ENCODE peak calls at places on chromosomes 2 and 18, in five cellular contexts. I, G, S, Z and Q are unnamed samples.

GRCh38 chr2:64646007-64646880 is 7.5 kb downstream of the SERTAD2 start:
- DNase-seq in Z (peak), G (no peak), S (no peak), I (peak), Q (peak)

GRCh38 chr2:207046642-207047213 is 107.4 kb downstream of the CPO start:
- DNase-seq in I (no peak), Z (no peak), G (no peak), S (peak), Q (no peak)

GRCh38 chr2:165634282-165634681 is 159.8 kb downstream of the GALNT3 start:
- DNase-seq in Z (no peak), G (no peak), I (no peak), S (no peak), Q (no peak)

GRCh38 chr2:52454962-52455361 is 1312.6 kb upstream of the CHAC2 start:
- DNase-seq in G (no peak), S (no peak), I (no peak), Z (no peak), Q (no peak)

GRCh38 chr2:112588611-112589045 is 4.2 kb downstream of the CHCHD5 start:
- DNase-seq in S (no peak), G (no peak), Z (no peak), I (no peak), Q (no peak)

GRCh38 chr2:24015562-24016375 is 5.9 kb downstream of the MFSD2B start:
- DNase-seq in S (no peak), Z (no peak), G (peak), I (peak), Q (no peak)

GRCh38 chr2:17539993-17540812 is at the start of gene VSNL1:
- DNase-seq in Z (no peak), I (peak), G (no peak), S (peak), Q (peak)

GRCh38 chr2:180115675-180116074 is 108.6 kb upstream of the CWC22 start:
- DNase-seq in I (no peak), S (no peak), G (no peak), Z (no peak), Q (no peak)

GRCh38 chr2:10076511-10076910 is 3.7 kb downstream of the CYS1 start:
- DNase-seq in I (no peak), Z (no peak), S (no peak), G (no peak), Q (no peak)

GRCh38 chr2:201342923-201343322 is 14.2 kb downstream of the FLACC1 start:
- DNase-seq in G (no peak), I (no peak), Z (no peak), S (no peak), Q (no peak)

GRCh38 chr2:206260427-206261012 is 13.9 kb upstream of the ZDBF2 start:
- DNase-seq in G (no peak), Z (no peak), S (no peak), I (peak), Q (no peak)

GRCh38 chr2:75606851-75607798 is 39.5 kb upstream of the MRPL19 start:
- DNase-seq in I (peak), Z (no peak), S (no peak), G (no peak), Q (no peak)

GRCh38 chr2:23697676-23698075 is 229.2 kb downstream of the ATAD2B start:
- DNase-seq in S (no peak), G (no peak), Z (no peak), I (no peak), Q (no peak)

GRCh38 chr2:146128216-146128615 is 1608.3 kb upstream of the ZEB2 start:
- DNase-seq in I (no peak), G (no peak), Z (no peak), S (no peak), Q (no peak)

GRCh38 chr2:191677091-191677645 is 768 bp upstream of the NABP1 start:
- DNase-seq in G (no peak), I (peak), S (peak), Z (no peak), Q (no peak)

GRCh38 chr2:235901243-235901642 is 266.9 kb downstream of the GBX2 start:
- DNase-seq in G (no peak), I (no peak), S (no peak), Z (no peak), Q (no peak)

GRCh38 chr2:126655066-126655465 is 892 bp upstream of the GYPC start:
- DNase-seq in I (no peak), S (no peak), G (no peak), Z (no peak), Q (no peak)

GRCh38 chr2:55743583-55743982 is 49.9 kb upstream of the PNPT1 start:
- DNase-seq in S (no peak), Z (no peak), I (peak), G (no peak), Q (no peak)

GRCh38 chr2:25982273-25982967 is at the start of gene KIF3C:
- DNase-seq in S (peak), I (peak), Z (peak), G (no peak), Q (peak)

GRCh38 chr18:58565021-58565420 is 63.9 kb downstream of the ALPK2 start:
- DNase-seq in G (no peak), Z (no peak), I (no peak), S (peak), Q (no peak)

GRCh38 chr2:126722081-126722480 is 66.1 kb downstream of the GYPC start:
- DNase-seq in S (no peak), I (no peak), Z (no peak), G (no peak), Q (no peak)

GRCh38 chr2:153474407-153474806 is 4.2 kb downstream of the RPRM start:
- DNase-seq in G (no peak), Z (no peak), I (no peak), S (no peak), Q (no peak)

GRCh38 chr2:152594792-152595191 is 122.5 kb downstream of the PRPF40A start:
- DNase-seq in Z (no peak), S (no peak), G (no peak), I (no peak), Q (no peak)